ENCODE peak calls at places on chromosomes 4 and X, in five cellular contexts. F is CD4-positive, alpha-beta memory T cell; C is PC-3; B is cardiac muscle cell; O is CD4-positive, alpha-beta T cell. X is an unnamed sample.
A peak's percentile ranks its signal among the peaks of the same experiment; 100 is the strongest.

GRCh38 chr4:162163892-162164759 is at the start of gene FSTL5:
- DNase-seq in F (no peak), B (peak; percentile 45), O (peak; percentile 25), C (peak; percentile 53), X (peak; percentile 23)

GRCh38 chr4:823093-823760 is 2.7 kb downstream of the CPLX1 start:
- DNase-seq in B (no peak), F (no peak), O (no peak), C (no peak), X (no peak)

GRCh38 chr4:7904108-7904516 is 35.5 kb downstream of the AFAP1 start:
- DNase-seq in F (no peak), O (no peak), C (no peak), B (peak; percentile 88), X (no peak)

GRCh38 chrX:141936080-141936479 is 32.4 kb downstream of the MAGEC1 start:
- DNase-seq in B (peak; percentile 0), C (peak; percentile 43), F (no peak), O (no peak), X (no peak)

GRCh38 chr4:107760281-107760947 is 40.4 kb upstream of the PAPSS1 start:
- DNase-seq in O (no peak), B (peak; percentile 36), F (no peak), C (peak; percentile 47), X (no peak)

GRCh38 chr4:67700119-67700873 is 659 bp downstream of the UBA6 start:
- DNase-seq in F (peak; percentile 39), O (no peak), B (peak; percentile 17), C (peak; percentile 52), X (no peak)

GRCh38 chr4:7476820-7477219 is 42.1 kb upstream of the PSAPL1 start:
- DNase-seq in C (no peak), F (no peak), B (no peak), O (no peak), X (no peak)

GRCh38 chr4:106530816-106531215 is 162.2 kb upstream of the GIMD1 start:
- DNase-seq in O (no peak), B (no peak), F (no peak), C (no peak), X (no peak)

GRCh38 chr4:1239141-1239948 is 9.6 kb downstream of the CTBP1 start:
- DNase-seq in F (no peak), C (no peak), B (no peak), O (no peak), X (no peak)

GRCh38 chr4:111945014-111945413 is 200.2 kb upstream of the FAM241A start:
- DNase-seq in C (peak; percentile 10), B (peak; percentile 3), O (no peak), F (no peak), X (no peak)
- H3K27ac ChIP-seq in C (no peak overlapping the region), B (no peak overlapping the region), O (no peak overlapping the region), F (no peak overlapping the region), X (no peak overlapping the region)

GRCh38 chr4:15717647-15718416 is 15.0 kb downstream of the BST1 start:
- DNase-seq in F (no peak), C (no peak), B (no peak), O (no peak), X (no peak)
- H3K27ac ChIP-seq in F (no peak overlapping the region), C (no peak overlapping the region), B (no peak overlapping the region), O (no peak overlapping the region), X (no peak overlapping the region)

GRCh38 chr4:123408471-123409084 is 12.0 kb downstream of the SPRY1 start:
- DNase-seq in O (no peak), F (no peak), B (peak; percentile 49), C (peak; percentile 26), X (no peak)
- H3K27ac ChIP-seq in O (no peak overlapping the region), F (no peak overlapping the region), B (no peak overlapping the region), C (no peak overlapping the region), X (no peak overlapping the region)

DNA sequence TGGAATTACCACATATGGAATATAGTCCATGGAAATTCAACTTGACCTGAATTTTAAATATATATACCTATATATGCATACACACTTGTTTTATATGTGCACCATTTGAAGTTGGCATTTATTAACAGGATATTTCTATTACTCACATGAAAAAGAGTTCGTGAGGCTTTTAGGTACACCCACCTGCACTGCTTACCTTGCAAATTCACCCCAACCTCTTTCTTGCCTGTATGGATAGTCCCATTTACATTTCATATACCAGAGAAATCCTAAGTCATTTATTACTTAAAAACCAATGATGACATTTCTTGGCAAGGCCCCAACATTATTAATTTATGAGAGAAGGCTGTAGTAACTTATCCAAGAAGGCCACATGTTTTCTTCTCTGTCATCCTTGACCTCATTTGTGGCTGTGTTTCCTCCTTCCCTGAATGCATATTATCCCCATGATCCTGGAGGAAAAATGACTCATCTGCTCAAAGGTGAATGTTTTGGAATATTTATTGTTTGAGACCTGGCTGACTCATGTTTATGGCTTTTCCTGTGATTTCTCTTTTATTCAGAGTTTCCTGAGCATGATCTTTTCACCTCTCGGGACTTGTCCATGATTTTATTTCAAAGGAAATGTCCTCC is 62.2 kb upstream of the FAM241A start:
- DNase-seq in O (no peak), B (peak; percentile 64), C (peak; percentile 97), F (no peak), X (no peak)
- H3K27ac ChIP-seq in O (no peak overlapping the region), B (no peak overlapping the region), C (peak overlapping the region; percentile 94), F (no peak overlapping the region), X (no peak overlapping the region)

GRCh38 chrX:45762699-45763647 is 562.3 kb upstream of the DIPK2B start:
- DNase-seq in O (no peak), F (no peak), B (no peak), C (peak; percentile 26), X (no peak)
- H3K27ac ChIP-seq in O (no peak overlapping the region), F (peak overlapping the region; percentile 60), B (no peak overlapping the region), C (peak overlapping the region; percentile 64), X (no peak overlapping the region)

GRCh38 chr4:3364634-3365314 is 72.0 kb downstream of the RGS12 start:
- DNase-seq in F (no peak), C (no peak), O (no peak), B (no peak), X (no peak)
- H3K27ac ChIP-seq in F (no peak overlapping the region), C (no peak overlapping the region), O (no peak overlapping the region), B (no peak overlapping the region), X (no peak overlapping the region)

GRCh38 chrX:53088136-53088974 is 5.6 kb upstream of the KANTR start:
- DNase-seq in F (peak; percentile 86), B (peak; percentile 90), C (peak; percentile 89), O (peak; percentile 85), X (peak; percentile 81)
- H3K27ac ChIP-seq in F (peak overlapping the region; percentile 90), B (peak overlapping the region; percentile 74), C (peak overlapping the region; percentile 86), O (peak overlapping the region; percentile 89), X (peak overlapping the region; percentile 92)

X was measured in CD8-positive, alpha-beta T cell.